ENCODE peak calls at places on chromosomes 11 and 22, in eight cellular contexts. H is thoracic aorta, I is pancreas, V is suprapubic skin, D is prostate gland, S is BE2C, W is cardiac muscle cell, O is sigmoid colon. R is an unnamed sample.
A peak's percentile ranks its signal among the peaks of the same experiment; 100 is the strongest.

GRCh38 chr22:42357634-42358296 is 74.4 kb downstream of the NFAM1 start:
- DNase-seq in W (no peak), H (no peak), V (no peak), S (no peak), D (peak; percentile 93), O (peak; percentile 78), I (peak; percentile 73), R (no peak)

GRCh38 chr11:2311456-2312201 is 9.8 kb downstream of the TSPAN32 start:
- DNase-seq in H (no peak), D (no peak), W (no peak), O (no peak), S (no peak), V (no peak), I (no peak), R (no peak)

GRCh38 chr11:28976801-28977145 is 868.6 kb downstream of the METTL15 start:
- DNase-seq in W (no peak), H (no peak), I (peak; percentile 27), S (no peak), V (no peak), O (no peak), D (no peak), R (no peak)

GRCh38 chr11:19703211-19703610 is 9.4 kb upstream of the NAV2 start:
- DNase-seq in W (no peak), H (no peak), O (peak; percentile 87), V (no peak), I (no peak), D (no peak), S (no peak), R (no peak)

GRCh38 chr11:76314741-76315090 is 66.2 kb downstream of the THAP12 start:
- DNase-seq in I (no peak), D (no peak), V (no peak), O (no peak), W (no peak), H (no peak), S (no peak), R (no peak)

GRCh38 chr11:126345759-126346585 is 9.5 kb upstream of the ST3GAL4 start:
- DNase-seq in V (no peak), W (peak; percentile 92), I (peak; percentile 69), S (peak; percentile 78), H (no peak), O (no peak), D (no peak), R (no peak)

GRCh38 chr11:125036933-125037332 is 26.2 kb upstream of the SLC37A2 start:
- DNase-seq in I (no peak), S (no peak), D (no peak), V (no peak), O (no peak), H (no peak), W (peak; percentile 61), R (no peak)

GRCh38 chr11:4393209-4394196 is at the start of gene TRIM21:
- DNase-seq in H (peak; percentile 65), I (peak; percentile 74), V (peak; percentile 85), S (peak; percentile 41), O (peak; percentile 90), D (peak; percentile 82), W (peak; percentile 88), R (peak; percentile 90)

GRCh38 chr22:19520007-19520406 is 4.2 kb downstream of the CLDN5 start:
- DNase-seq in I (no peak), D (no peak), H (no peak), S (no peak), V (no peak), W (no peak), O (no peak), R (no peak)

GRCh38 chr11:707817-708420 is 1.9 kb downstream of the EPS8L2 start:
- DNase-seq in W (no peak), D (no peak), S (no peak), I (peak; percentile 71), H (no peak), O (no peak), V (peak; percentile 66), R (no peak)

GRCh38 chr11:71543866-71544265 is 4.4 kb upstream of the KRTAP5-9 start:
- DNase-seq in S (no peak), O (no peak), D (no peak), I (no peak), W (no peak), V (no peak), H (no peak), R (no peak)

GRCh38 chr11:1219446-1219835 is 3.4 kb upstream of the MUC5B start:
- DNase-seq in D (no peak), O (peak; percentile 63), S (no peak), W (no peak), I (peak; percentile 19), H (no peak), V (peak; percentile 60), R (no peak)

GRCh38 chr11:114846040-114846791 is 167.9 kb downstream of the NXPE2 start:
- DNase-seq in D (no peak), H (no peak), W (peak; percentile 3), O (no peak), I (no peak), V (no peak), S (peak; percentile 48), R (no peak)

GRCh38 chr11:2259897-2260451 is 10.4 kb downstream of the ASCL2 start:
- DNase-seq in H (no peak), O (peak; percentile 50), V (no peak), W (no peak), I (no peak), S (no peak), D (peak; percentile 3), R (no peak)

GRCh38 chr11:20388096-20389055 is 860 bp downstream of the PRMT3 start:
- DNase-seq in S (no peak), O (no peak), H (no peak), V (peak; percentile 81), D (no peak), I (no peak), W (peak; percentile 12), R (peak; percentile 10)

GRCh38 chr22:38033522-38034277 is 23.5 kb upstream of the PICK1 start:
- DNase-seq in W (no peak), H (no peak), S (no peak), D (no peak), V (no peak), I (peak; percentile 11), O (peak; percentile 82), R (no peak)

GRCh38 chr11:113114452-113115027 is 153.3 kb downstream of the NCAM1 start:
- DNase-seq in V (no peak), O (peak; percentile 71), W (peak; percentile 70), S (peak; percentile 83), D (peak; percentile 27), H (no peak), I (peak; percentile 37), R (peak; percentile 22)

DNA sequence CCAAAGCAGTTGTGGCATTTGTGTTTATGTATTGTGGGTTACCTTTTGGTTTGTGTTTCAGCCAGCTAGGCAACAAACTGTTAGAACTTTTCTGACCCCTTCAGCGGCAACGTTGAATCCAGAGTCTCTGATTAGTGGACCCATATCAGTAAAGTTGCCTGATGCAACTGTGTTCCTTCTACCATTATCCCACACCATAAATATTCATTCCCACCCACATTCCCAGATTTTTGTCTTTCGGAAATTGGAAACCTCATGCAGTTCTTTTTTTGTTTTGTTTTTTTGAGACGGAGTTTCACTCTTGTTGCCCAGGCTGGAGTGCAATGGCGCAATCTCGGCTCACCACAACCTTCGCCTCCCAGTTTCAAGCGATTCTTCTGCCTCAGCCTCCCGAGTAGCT is 30.7 kb upstream of the RBX1 start:
- DNase-seq in V (no peak), W (no peak), D (no peak), H (no peak), O (no peak), I (no peak), S (no peak), R (no peak)
- H3K36me3 ChIP-seq in V (peaks cover 77% of the 10 kb centered on the region), W (peaks cover 41% of the 10 kb centered on the region), D (no peaks in the 10 kb centered on the region), H (peaks cover 10% of the 10 kb centered on the region), O (peaks cover 71% of the 10 kb centered on the region), I (peaks cover 7% of the 10 kb centered on the region), S (peaks cover 47% of the 10 kb centered on the region), R (peaks cover 35% of the 10 kb centered on the region)

DNA sequence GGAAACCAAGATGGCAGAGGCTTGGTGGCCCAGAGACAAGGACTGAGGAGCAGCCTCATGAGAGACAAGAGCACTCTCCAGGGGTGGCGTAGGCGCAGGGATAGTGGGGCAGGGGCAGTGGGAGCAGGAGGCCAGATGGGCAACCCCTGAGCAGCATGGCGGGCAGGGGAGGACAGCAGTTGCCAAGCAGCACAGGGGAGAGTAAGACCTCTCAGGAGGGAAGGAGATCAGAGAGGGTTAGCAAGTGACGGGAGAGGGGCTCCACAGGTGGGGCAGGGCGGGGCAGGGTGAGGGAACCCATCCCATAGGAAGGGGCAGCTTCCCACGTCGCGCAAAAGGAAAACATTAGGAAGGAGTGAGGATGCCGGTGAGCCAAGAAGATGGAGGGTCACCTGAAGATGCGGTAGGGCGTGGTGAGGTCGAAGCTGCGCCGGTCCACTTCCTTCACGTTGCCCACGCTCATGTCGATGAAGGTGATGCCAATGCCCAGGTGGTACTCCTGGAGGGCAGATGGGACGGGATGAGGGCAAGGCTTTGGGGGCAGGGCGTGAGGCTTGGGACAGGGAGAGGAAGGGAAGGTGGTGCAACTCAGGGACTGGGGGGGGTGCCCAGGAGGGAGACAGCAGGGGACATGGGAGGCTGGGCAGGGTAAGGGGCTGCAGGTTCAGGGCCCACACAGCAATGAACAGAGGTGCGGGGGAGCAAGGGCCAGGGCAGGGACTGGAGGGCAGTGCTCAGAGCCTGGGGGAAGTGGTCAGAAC is 35.4 kb upstream of the PDE2A start:
- DNase-seq in D (no peak), I (no peak), O (no peak), S (no peak), V (no peak), H (no peak), W (no peak), R (no peak)
- H3K4me3 ChIP-seq in D (no peak overlapping the region), I (no peak overlapping the region), O (no peak overlapping the region), S (no peak overlapping the region), V (no peak overlapping the region), H (no peak overlapping the region), W (no peak overlapping the region), R (no peak overlapping the region)

GRCh38 chr11:18312012-18312411 is 9.9 kb downstream of the HPS5 start:
- DNase-seq in V (no peak), O (no peak), D (no peak), W (peak; percentile 48), H (no peak), S (no peak), I (no peak), R (no peak)

GRCh38 chr11:18313985-18314763 is 7.8 kb downstream of the HPS5 start:
- DNase-seq in D (no peak), W (peak; percentile 34), I (peak; percentile 23), O (no peak), H (no peak), S (no peak), V (no peak), R (no peak)

GRCh38 chr11:18314794-18315523 is 7.0 kb downstream of the HPS5 start:
- DNase-seq in H (no peak), I (no peak), V (no peak), W (peak; percentile 30), S (no peak), O (no peak), D (no peak), R (no peak)

GRCh38 chr11:18312663-18313420 is 9.1 kb downstream of the HPS5 start:
- DNase-seq in W (peak; percentile 65), I (no peak), H (no peak), O (no peak), V (no peak), D (no peak), S (no peak), R (peak; percentile 33)

GRCh38 chr11:18315893-18316292 is 6.0 kb downstream of the HPS5 start:
- DNase-seq in V (no peak), I (no peak), O (no peak), H (no peak), D (no peak), W (no peak), S (no peak), R (no peak)
- H3K4me1 ChIP-seq in V (peaks cover 46% of the 10 kb centered on the region), I (peaks cover 22% of the 10 kb centered on the region), O (no peaks in the 10 kb centered on the region), H (peaks cover 56% of the 10 kb centered on the region), D (no peaks in the 10 kb centered on the region), W (peaks cover 18% of the 10 kb centered on the region), S (no peaks in the 10 kb centered on the region), R (peaks cover 43% of the 10 kb centered on the region)

GRCh38 chr11:61369372-61370348 is 7.5 kb downstream of the TMEM138 start:
- DNase-seq in W (peak; percentile 97), V (no peak), I (no peak), O (peak; percentile 76), H (no peak), S (no peak), D (peak; percentile 81), R (no peak)
- H3K36me3 ChIP-seq in W (peaks cover 44% of the 10 kb centered on the region), V (peaks cover 54% of the 10 kb centered on the region), I (peaks cover 21% of the 10 kb centered on the region), O (peaks cover 71% of the 10 kb centered on the region), H (peaks cover 24% of the 10 kb centered on the region), S (peaks cover 37% of the 10 kb centered on the region), D (peaks cover 6% of the 10 kb centered on the region), R (peaks cover 78% of the 10 kb centered on the region)

R was measured in HAP-1.